ENCODE peak calls at places on chromosomes 16 and 17, in four cellular contexts. P is adrenal gland, S is H7, Y is skeletal muscle cell. X is an unnamed sample.

GRCh38 chr17:64278614-64279013 is 15.6 kb upstream of the TEX2 start:
- DNase-seq in P (no peak), S (no peak), Y (no peak), X (no peak)

GRCh38 chr16:89613101-89613953 is at the start of gene DPEP1:
- DNase-seq in P (no peak), S (peak), Y (no peak), X (no peak)

GRCh38 chr17:68955181-68955841 is at the start of gene ABCA8:
- DNase-seq in P (peak), S (no peak), Y (no peak), X (no peak)

GRCh38 chr17:51371732-51372151 is 111.4 kb downstream of the UTP18 start:
- DNase-seq in P (peak), S (peak), Y (peak), X (no peak)

GRCh38 chr16:56724191-56724590 is 5.7 kb upstream of the NUP93 start:
- DNase-seq in P (no peak), S (no peak), Y (no peak), X (no peak)

GRCh38 chr17:27939489-27940465 is 46.6 kb upstream of the LYRM9 start:
- DNase-seq in P (no peak), S (no peak), Y (no peak), X (no peak)

GRCh38 chr17:350706-351435 is 1.7 kb downstream of the RPH3AL start:
- DNase-seq in P (peak), S (peak), Y (no peak), X (peak)

GRCh38 chr16:65453646-65454045 is 331.8 kb upstream of the CDH11 start:
- DNase-seq in P (no peak), S (no peak), Y (no peak), X (no peak)

GRCh38 chr17:21381076-21381706 is 5.0 kb downstream of the KCNJ12 start:
- DNase-seq in P (no peak), S (no peak), Y (no peak), X (no peak)

GRCh38 chr17:77370536-77370935 is 229.8 kb downstream of the SEC14L1 start:
- DNase-seq in P (no peak), S (peak), Y (no peak), X (no peak)

GRCh38 chr17:77371117-77371887 is 230.5 kb downstream of the SEC14L1 start:
- DNase-seq in P (no peak), S (peak), Y (no peak), X (no peak)

GRCh38 chr17:77373298-77374169 is 232.8 kb downstream of the SEC14L1 start:
- DNase-seq in P (peak), S (peak), Y (no peak), X (peak)

GRCh38 chr17:77372444-77373297 is 231.9 kb downstream of the SEC14L1 start:
- DNase-seq in P (peak), S (peak), Y (peak), X (peak)

GRCh38 chr17:77371888-77372443 is 231.2 kb downstream of the SEC14L1 start:
- DNase-seq in P (no peak), S (peak), Y (no peak), X (no peak)
- H3K4me3 ChIP-seq in P (no peak), S (peak), Y (peak), X (no peak)

GRCh38 chr16:24609740-24610420 is 70.5 kb downstream of the RBBP6 start:
- DNase-seq in P (peak), S (peak), Y (no peak), X (peak)
- H3K4me3 ChIP-seq in P (no peak), S (peak), Y (peak), X (no peak)

GRCh38 chr16:72835041-72835440 is 212.9 kb downstream of the ZFHX3 start:
- DNase-seq in P (no peak), S (no peak), Y (no peak), X (no peak)

GRCh38 chr16:72837846-72838661 is 209.9 kb downstream of the ZFHX3 start:
- DNase-seq in P (no peak), S (peak), Y (no peak), X (no peak)

GRCh38 chr16:72836985-72837384 is 210.9 kb downstream of the ZFHX3 start:
- DNase-seq in P (no peak), S (peak), Y (no peak), X (no peak)

GRCh38 chr16:72834499-72834898 is 213.4 kb downstream of the ZFHX3 start:
- DNase-seq in P (no peak), S (no peak), Y (no peak), X (no peak)

GRCh38 chr16:72836181-72836580 is 211.7 kb downstream of the ZFHX3 start:
- DNase-seq in P (no peak), S (no peak), Y (no peak), X (no peak)
- H3K4me3 ChIP-seq in P (no peak), S (no peak), Y (no peak), X (no peak)

GRCh38 chr17:39147221-39148185 is 3.9 kb downstream of the PLXDC1 start:
- DNase-seq in P (no peak), S (peak), Y (no peak), X (no peak)
- H3K4me3 ChIP-seq in P (no peak), S (no peak), Y (no peak), X (no peak)

GRCh38 chr17:72565006-72565405 is 444.2 kb downstream of the SOX9 start:
- DNase-seq in P (no peak), S (no peak), Y (no peak), X (no peak)
- H3K4me3 ChIP-seq in P (no peak), S (no peak), Y (no peak), X (no peak)

DNA sequence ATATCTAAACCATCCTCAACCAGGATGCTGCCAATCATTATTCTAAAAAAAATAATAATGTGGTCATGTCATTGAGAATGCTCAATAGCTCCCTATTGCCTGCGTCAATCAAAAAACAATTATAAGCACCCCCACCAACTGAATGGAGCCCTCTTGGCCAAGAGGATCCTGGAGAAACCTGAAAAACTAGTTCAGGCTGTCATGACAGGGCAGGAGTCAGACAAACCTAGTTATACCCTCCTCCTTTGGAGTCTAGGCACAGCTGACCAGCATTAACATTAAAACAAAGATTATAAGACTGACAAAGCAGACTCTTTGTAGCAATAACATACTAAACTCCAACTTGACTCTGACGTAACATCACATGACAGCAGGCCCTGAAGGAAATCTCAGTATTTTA is 119.2 kb upstream of the CCL2 start:
- DNase-seq in P (no peak), S (no peak), Y (no peak), X (no peak)
- H3K4me3 ChIP-seq in P (no peak), S (no peak), Y (no peak), X (no peak)

DNA sequence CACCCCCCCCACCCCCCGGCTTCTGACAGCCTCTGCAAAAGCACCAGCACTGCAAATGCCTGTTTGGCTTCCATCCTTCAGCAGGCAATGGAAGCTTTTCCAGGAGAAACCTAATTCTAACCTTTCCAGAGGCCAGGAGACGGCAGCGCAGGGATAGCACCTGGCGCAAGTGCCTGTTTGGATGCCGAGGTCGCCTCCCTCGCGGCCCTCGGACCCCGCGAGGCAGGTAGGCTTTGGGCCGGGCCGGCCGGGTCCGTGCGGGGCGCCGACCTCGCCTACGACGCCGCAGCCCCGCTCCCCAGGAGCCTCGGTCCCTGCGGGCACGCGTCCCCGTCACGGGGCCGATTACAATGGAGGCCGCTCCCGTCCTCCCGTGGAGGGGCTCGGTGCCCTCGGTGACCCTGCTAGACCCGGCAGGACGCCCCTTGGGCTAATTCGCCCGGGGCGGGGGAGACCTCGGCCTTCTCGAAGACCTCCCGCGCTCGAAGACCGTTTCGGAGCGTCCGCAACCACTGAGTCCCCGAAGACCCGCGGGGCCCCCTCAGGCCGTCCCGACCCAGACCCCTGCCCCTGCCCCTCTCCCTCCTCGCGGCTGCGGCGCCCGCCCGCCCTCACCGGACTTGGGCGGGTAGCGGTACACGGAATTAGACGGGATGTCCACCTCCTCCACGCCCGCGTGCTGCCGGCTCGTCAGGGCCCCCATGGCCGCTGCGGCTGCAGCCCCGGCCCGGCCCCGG is 587 bp downstream of the RNF157 start:
- DNase-seq in P (no peak), S (peak), Y (no peak), X (peak)
- H3K4me3 ChIP-seq in P (no peak), S (peak), Y (peak), X (no peak)

GRCh38 chr16:50697881-50698767 is 4.7 kb downstream of the NOD2 start:
- DNase-seq in P (peak), S (peak), Y (no peak), X (peak)
- H3K4me3 ChIP-seq in P (peak), S (no peak), Y (peak), X (no peak)